ENCODE peak calls at places on chromosomes 2 and 18, in seven cellular contexts. K is stimulated activated CD8-positive, alpha-beta memory T cell treated with anti-CD3 and anti-CD28 coated beads, Interleukin-15, amount 100 ng/mL, for 24 hours; E is fibroblast of the aortic adventitia; Y is stimulated activated CD4-positive, alpha-beta T cell treated with anti-CD3 and anti-CD28 coated beads, Interleukin-1b, Interleukin-23, amount 100 ng/mL, for 48 hours; B is activated CD4-positive, alpha-beta T cell treated with anti-CD3 and anti-CD28 coated beads, Interleukin-2, amount 10 ng/mL, durations not matched to agents 7 days and 5 days; M is NCI-H1436; W is NAMALWA. H is an unnamed sample.

GRCh38 chr2:147863835-147864234 is 19.0 kb downstream of the ACVR2A start:
- DNase-seq in W (no peak), M (no peak), K (no peak), Y (no peak), B (no peak), E (no peak), H (no peak)

GRCh38 chr18:3869848-3870247 is 419.9 kb downstream of the TGIF1 start:
- DNase-seq in K (no peak), W (peak), E (peak), B (no peak), Y (no peak), M (peak), H (no peak)

GRCh38 chr2:201871471-201871870 is 65.1 kb downstream of the CDK15 start:
- DNase-seq in M (no peak), Y (no peak), B (no peak), E (no peak), K (no peak), W (no peak), H (no peak)

GRCh38 chr2:241363316-241363879 is 7.3 kb downstream of the FARP2 start:
- DNase-seq in Y (no peak), W (no peak), M (no peak), E (no peak), K (no peak), B (no peak), H (no peak)

GRCh38 chr2:62195421-62196277 is at the start of gene B3GNT2:
- DNase-seq in B (peak), K (peak), Y (peak), E (peak), M (peak), W (peak), H (peak)

GRCh38 chr18:30359521-30359920 is 683.0 kb downstream of the DSC3 start:
- DNase-seq in M (no peak), K (no peak), B (no peak), W (no peak), E (no peak), Y (no peak), H (no peak)

GRCh38 chr2:218812096-218812815 is 19.3 kb downstream of the PRKAG3 start:
- DNase-seq in K (no peak), E (no peak), M (no peak), B (no peak), W (no peak), Y (no peak), H (no peak)

GRCh38 chr2:14702258-14702657 is 69.7 kb downstream of the LRATD1 start:
- DNase-seq in M (no peak), B (no peak), K (no peak), E (no peak), W (no peak), Y (no peak), H (no peak)